ENCODE peak calls at places on chromosomes 16 and 17, in five cellular contexts. Y, I, D, Q and T are unnamed samples. For H3K27me3, the result is how much of the 10 kb centered on the place peaks cover.

GRCh38 chr16:89678258-89678657 is 8.2 kb upstream of the CDK10 start:
- DNase-seq in Y (no peak), I (no peak), D (no peak), Q (no peak), T (no peak)

GRCh38 chr16:50533317-50533716 is 14.9 kb upstream of the NKD1 start:
- DNase-seq in Y (no peak), I (no peak), D (no peak), Q (no peak), T (peak)

GRCh38 chr17:10798332-10798749 is 5.6 kb downstream of the TMEM238L start:
- DNase-seq in Y (no peak), I (no peak), D (no peak), Q (peak), T (no peak)

GRCh38 chr16:14013571-14014283 is 57.4 kb upstream of the MRTFB start:
- DNase-seq in Y (no peak), I (peak), D (peak), Q (peak), T (no peak)

GRCh38 chr16:58814348-58814801 is 80.3 kb upstream of the GOT2 start:
- DNase-seq in Y (peak), I (peak), D (peak), Q (peak), T (no peak)

GRCh38 chr17:81576621-81577277 is 24.6 kb upstream of the FAAP100 start:
- DNase-seq in Y (no peak), I (no peak), D (no peak), Q (no peak), T (no peak)

GRCh38 chr17:32256012-32256694 is 9.5 kb upstream of the RHBDL3 start:
- DNase-seq in Y (peak), I (no peak), D (no peak), Q (peak), T (no peak)

GRCh38 chr17:76556759-76557367 is 17.0 kb downstream of the PRCD start:
- DNase-seq in Y (peak), I (no peak), D (no peak), Q (no peak), T (no peak)

GRCh38 chr17:50558091-50558490 is 2.4 kb upstream of the CACNA1G start:
- DNase-seq in Y (no peak), I (no peak), D (no peak), Q (no peak), T (no peak)

GRCh38 chr17:66545918-66546317 is 243.5 kb downstream of the PRKCA start:
- DNase-seq in Y (no peak), I (no peak), D (no peak), Q (no peak), T (no peak)

GRCh38 chr16:11501583-11502138 is 85.1 kb downstream of the LITAF start:
- DNase-seq in Y (no peak), I (no peak), D (no peak), Q (no peak), T (no peak)
- H3K27me3 ChIP-seq in Y (under half), I (under half), D (under half), Q (under half), T (under half)

GRCh38 chr17:55144518-55144917 is 120.2 kb upstream of the HLF start:
- DNase-seq in Y (no peak), I (no peak), D (no peak), Q (no peak), T (no peak)
- H3K27ac ChIP-seq in Y (no peak), I (no peak), D (no peak), Q (no peak), T (no peak)

DNA sequence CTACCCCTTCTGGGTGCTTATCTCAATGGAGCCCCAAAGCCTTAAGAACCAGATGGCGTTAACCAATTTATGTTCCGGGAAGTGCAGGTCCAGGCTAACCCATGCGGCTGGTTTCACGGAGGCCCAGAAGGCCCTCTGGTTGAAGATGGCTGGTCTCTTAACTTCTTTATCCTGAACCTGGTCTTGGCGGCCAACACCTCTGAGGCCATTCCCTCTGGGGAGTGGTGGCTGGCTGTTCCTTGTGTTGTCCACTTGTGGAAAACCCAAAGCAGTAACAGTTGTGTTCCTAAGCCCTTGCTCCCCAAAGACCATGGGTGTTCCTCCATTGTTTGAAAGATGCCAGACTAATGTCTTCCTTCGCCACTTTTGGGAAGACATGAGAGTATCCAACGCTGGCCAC is 1.5 kb downstream of the CDYL2 start:
- DNase-seq in Y (no peak), I (no peak), D (no peak), Q (no peak), T (no peak)
- H3K4me3 ChIP-seq in Y (no peak), I (no peak), D (peak), Q (peak), T (no peak)

GRCh38 chr17:4411201-4411600 is 22.5 kb upstream of the SPNS3 start:
- DNase-seq in Y (no peak), I (no peak), D (no peak), Q (no peak), T (no peak)

GRCh38 chr17:4420692-4421131 is 13.0 kb upstream of the SPNS3 start:
- DNase-seq in Y (no peak), I (peak), D (peak), Q (peak), T (no peak)

GRCh38 chr17:4412933-4413831 is 20.6 kb upstream of the SPNS3 start:
- DNase-seq in Y (peak), I (peak), D (peak), Q (peak), T (peak)

DNA sequence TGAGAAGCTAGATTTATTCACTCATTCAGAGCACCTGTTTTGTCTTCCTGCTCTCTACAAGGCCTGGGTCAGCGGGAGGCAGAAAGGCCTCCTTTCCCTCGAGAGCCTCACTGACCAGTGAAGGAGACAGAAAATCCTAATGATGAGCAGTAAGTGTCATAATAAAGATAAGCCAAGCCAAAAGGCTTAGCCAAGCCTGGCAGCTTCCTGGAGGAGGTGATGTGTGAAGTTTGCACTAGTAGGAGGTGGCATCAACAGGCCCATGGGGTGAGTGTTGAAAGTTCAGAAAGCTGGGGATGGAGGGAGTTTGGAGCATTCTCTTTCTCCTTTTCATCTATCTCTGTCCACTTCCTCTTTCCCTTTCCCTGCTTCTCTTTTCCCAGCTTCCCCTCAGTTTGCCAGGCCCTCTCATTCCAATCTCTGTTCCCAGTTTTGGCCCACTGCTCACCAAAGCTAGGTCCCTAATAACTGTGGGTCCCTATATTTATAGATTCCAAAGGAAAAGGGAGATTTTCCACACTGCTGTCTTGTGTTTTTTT is 16.5 kb upstream of the SPNS3 start:
- DNase-seq in Y (no peak), I (no peak), D (no peak), Q (no peak), T (no peak)
- H3K27me3 ChIP-seq in Y (under half), I (under half), D (under half), Q (under half), T (under half)

DNA sequence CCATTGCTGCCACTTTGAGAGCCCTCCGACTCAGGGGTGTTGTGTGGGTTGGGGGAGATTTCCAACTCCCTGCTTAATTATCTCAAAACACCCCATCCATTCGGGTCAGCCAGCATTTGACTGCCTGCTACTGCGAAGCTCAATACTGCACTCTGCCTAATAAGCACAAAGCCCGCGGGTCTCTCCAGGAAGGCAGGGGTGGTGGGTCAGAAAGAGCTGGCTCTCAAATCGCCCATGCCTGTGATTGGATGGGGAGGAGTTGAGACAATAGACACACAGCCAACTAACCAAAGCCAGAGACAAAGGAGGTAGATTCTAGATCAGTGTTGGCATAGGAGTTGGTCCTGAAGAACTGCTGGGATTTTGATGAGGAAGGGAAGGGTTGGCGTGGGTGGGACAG is 2.3 kb upstream of the XAF1 start:
- DNase-seq in Y (no peak), I (no peak), D (no peak), Q (no peak), T (no peak)
- H3K27ac ChIP-seq in Y (peak), I (peak), D (peak), Q (peak), T (peak)